ENCODE peak calls at places on chromosome 4, in seven cellular contexts. M is fibroblast of lung, J is body of pancreas, C is PC-3, Z is cardiac muscle cell, K is hepatocyte, D is GM23338. Q is an unnamed sample.
A peak's percentile ranks its signal among the peaks of the same experiment; 100 is the strongest.

GRCh38 chr4:112266823-112267222 is 18.9 kb downstream of the TIFA start:
- DNase-seq in J (no peak), Z (peak; percentile 54), D (peak; percentile 39), K (peak; percentile 36), C (peak; percentile 23), M (peak; percentile 62), Q (no peak)

GRCh38 chr4:145679991-145680455 is at the start of gene C4orf51:
- DNase-seq in D (no peak), J (no peak), K (peak; percentile 62), Z (peak; percentile 56), C (peak; percentile 36), M (peak; percentile 56), Q (no peak)

GRCh38 chr4:36011381-36011780 is 232.9 kb downstream of the ARAP2 start:
- DNase-seq in M (no peak), D (no peak), Z (no peak), J (no peak), K (no peak), C (no peak), Q (no peak)

GRCh38 chr4:51885371-51885770 is 42.4 kb downstream of the DCUN1D4 start:
- DNase-seq in D (peak; percentile 77), M (peak; percentile 32), J (no peak), C (peak; percentile 49), Z (peak; percentile 44), K (peak; percentile 46), Q (no peak)

GRCh38 chr4:36716874-36717273 is 435.5 kb downstream of the DTHD1 start:
- DNase-seq in C (peak; percentile 7), M (no peak), J (no peak), D (no peak), Z (no peak), K (no peak), Q (no peak)

GRCh38 chr4:185512516-185512915 is 22.8 kb downstream of the PDLIM3 start:
- DNase-seq in Z (peak; percentile 45), C (peak; percentile 31), K (no peak), J (no peak), M (peak; percentile 36), D (no peak), Q (no peak)

GRCh38 chr4:73139245-73139644 is 69.7 kb upstream of the COX18 start:
- DNase-seq in C (no peak), D (no peak), J (no peak), K (no peak), Z (no peak), M (no peak), Q (no peak)

GRCh38 chr4:71138007-71138600 is 144.7 kb downstream of the DCK start:
- DNase-seq in Z (no peak), D (no peak), J (no peak), K (peak; percentile 34), C (no peak), M (no peak), Q (no peak)

GRCh38 chr4:156676116-156676851 is 295.3 kb downstream of the PDGFC start:
- DNase-seq in Z (no peak), C (peak; percentile 54), M (no peak), D (no peak), K (no peak), J (no peak), Q (no peak)

GRCh38 chr4:64718091-64718490 is 308.8 kb upstream of the TECRL start:
- DNase-seq in Z (peak; percentile 2), C (peak; percentile 76), J (no peak), K (peak; percentile 50), D (peak; percentile 45), M (no peak), Q (no peak)

GRCh38 chr4:107693132-107693531 is 26.9 kb downstream of the PAPSS1 start:
- DNase-seq in M (no peak), J (no peak), Z (peak; percentile 37), K (no peak), C (no peak), D (no peak), Q (no peak)

GRCh38 chr4:108004646-108005045 is 15.0 kb downstream of the HADH start:
- DNase-seq in C (no peak), Z (no peak), M (no peak), D (peak; percentile 16), K (no peak), J (no peak), Q (no peak)

GRCh38 chr4:47532658-47533057 is 47.6 kb downstream of the ATP10D start:
- DNase-seq in K (no peak), C (no peak), D (no peak), J (no peak), M (no peak), Z (no peak), Q (no peak)

GRCh38 chr4:94410678-94411206 is 41.0 kb upstream of the PDLIM5 start:
- DNase-seq in Z (peak; percentile 96), C (peak; percentile 22), J (no peak), D (no peak), M (peak; percentile 71), K (peak; percentile 8), Q (no peak)

GRCh38 chr4:40292313-40292759 is 42.8 kb upstream of the CHRNA9 start:
- DNase-seq in C (peak; percentile 30), K (peak; percentile 22), D (peak; percentile 58), M (peak; percentile 41), Z (peak; percentile 77), J (no peak), Q (no peak)

DNA sequence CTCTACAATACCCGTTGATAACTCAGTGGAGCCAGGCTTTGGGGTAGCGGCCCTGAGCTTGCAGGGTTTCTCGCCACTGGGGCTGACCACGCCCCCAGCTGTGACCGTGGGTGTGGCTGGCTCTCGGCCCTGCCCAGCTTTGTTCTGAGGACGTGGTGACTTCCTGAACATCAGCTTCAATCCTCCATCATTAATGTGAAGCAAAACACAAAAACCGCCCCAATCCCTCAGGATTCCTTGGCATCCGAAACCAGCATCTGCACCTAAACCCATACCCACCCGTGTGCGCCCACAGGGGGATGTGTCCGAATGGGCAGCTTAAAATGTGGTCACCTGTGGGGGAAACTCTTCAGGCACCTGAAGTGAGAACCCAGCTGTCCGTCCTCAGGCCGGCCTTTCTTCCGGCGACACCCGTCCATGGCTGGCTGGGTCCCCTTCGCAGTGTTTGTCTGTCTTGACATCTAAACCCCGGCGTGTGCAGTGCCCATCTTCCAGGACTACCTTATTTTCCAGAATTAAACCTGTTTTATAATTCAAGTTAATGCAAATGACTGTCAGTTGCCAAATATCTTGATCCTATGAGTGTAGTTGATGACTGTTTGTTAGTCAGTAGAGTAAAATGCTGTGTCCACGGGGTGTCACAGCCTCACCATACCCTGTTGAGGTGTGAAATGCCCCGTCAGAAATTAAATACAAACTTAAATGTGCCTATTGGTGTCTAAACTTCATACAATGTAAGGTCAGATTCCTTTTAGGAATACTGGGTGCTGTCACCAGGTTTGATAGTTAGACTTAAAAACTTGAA is 27.3 kb downstream of the NELFA start:
- DNase-seq in J (no peak), Z (no peak), D (peak; percentile 64), M (peak; percentile 19), K (no peak), C (no peak), Q (peak; percentile 56)
- H3K27ac ChIP-seq in J (no peak overlapping the region), Z (peak overlapping the region; percentile 2), D (peak overlapping the region; percentile 28), M (no peak overlapping the region), K (no peak overlapping the region), C (no peak overlapping the region), Q (no peak overlapping the region)

GRCh38 chr4:122762520-122762919 is 30.0 kb downstream of the BBS12 start:
- DNase-seq in Z (no peak), M (no peak), D (no peak), K (no peak), J (no peak), C (no peak), Q (no peak)

GRCh38 chr4:122755675-122756074 is 23.2 kb downstream of the BBS12 start:
- DNase-seq in C (no peak), M (no peak), D (no peak), Z (no peak), K (no peak), J (no peak), Q (no peak)

GRCh38 chr4:122758033-122758432 is 25.5 kb downstream of the BBS12 start:
- DNase-seq in Z (peak; percentile 58), J (no peak), K (peak; percentile 67), D (peak; percentile 75), M (peak; percentile 68), C (peak; percentile 61), Q (no peak)

GRCh38 chr4:122762966-122763716 is 30.6 kb downstream of the BBS12 start:
- DNase-seq in J (no peak), Z (no peak), D (no peak), K (no peak), M (no peak), C (no peak), Q (no peak)

DNA sequence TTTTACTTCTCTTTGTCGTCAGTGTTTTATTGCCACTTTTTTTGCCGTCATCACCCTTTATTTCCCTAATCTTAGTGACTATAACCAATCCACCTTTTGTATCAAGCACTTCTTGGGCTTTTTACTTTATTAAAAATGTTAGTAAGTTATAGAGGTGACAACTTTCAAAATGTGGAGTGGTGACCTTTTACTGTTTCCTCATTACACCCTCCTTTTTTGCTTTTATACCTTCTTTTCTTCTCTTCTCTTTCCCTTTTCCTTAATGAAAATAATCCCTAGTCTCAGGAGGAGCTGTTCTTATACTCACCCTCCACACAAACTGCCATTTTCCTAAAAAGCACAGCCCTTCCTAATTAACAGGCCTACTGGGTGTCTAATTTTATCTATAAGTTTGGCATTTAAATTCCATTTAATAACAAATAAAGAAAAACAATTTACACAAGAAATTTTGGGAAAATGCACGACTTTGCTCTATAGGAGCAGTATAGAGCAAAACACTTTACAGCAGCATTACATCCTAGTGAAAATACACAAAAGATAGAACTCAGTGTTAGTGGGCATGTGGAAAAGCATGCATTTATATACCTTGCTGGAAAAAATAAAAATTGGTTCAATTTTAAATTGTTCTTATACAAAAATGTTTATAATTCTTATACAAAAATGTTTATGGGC is 27.3 kb downstream of the BBS12 start:
- DNase-seq in M (peak; percentile 58), C (peak; percentile 32), J (no peak), D (peak; percentile 50), K (no peak), Z (peak; percentile 39), Q (no peak)
- TF ChIP-seq CTCF in M (peak; percentile 27), C (peak; percentile 50), J (no peak), D (peak; percentile 57), K (peak; percentile 31), Z (peak; percentile 58), Q (no peak)

GRCh38 chr4:7300711-7301095 is 108.4 kb downstream of the SORCS2 start:
- DNase-seq in K (no peak), C (no peak), M (no peak), J (no peak), D (no peak), Z (no peak), Q (no peak)
- H3K4me1 ChIP-seq in K (peaks cover 3% of the 10 kb centered on the region), C (no peaks in the 10 kb centered on the region), M (no peaks in the 10 kb centered on the region), J (no peaks in the 10 kb centered on the region), D (no peaks in the 10 kb centered on the region), Z (no peaks in the 10 kb centered on the region), Q (no peaks in the 10 kb centered on the region)

DNA sequence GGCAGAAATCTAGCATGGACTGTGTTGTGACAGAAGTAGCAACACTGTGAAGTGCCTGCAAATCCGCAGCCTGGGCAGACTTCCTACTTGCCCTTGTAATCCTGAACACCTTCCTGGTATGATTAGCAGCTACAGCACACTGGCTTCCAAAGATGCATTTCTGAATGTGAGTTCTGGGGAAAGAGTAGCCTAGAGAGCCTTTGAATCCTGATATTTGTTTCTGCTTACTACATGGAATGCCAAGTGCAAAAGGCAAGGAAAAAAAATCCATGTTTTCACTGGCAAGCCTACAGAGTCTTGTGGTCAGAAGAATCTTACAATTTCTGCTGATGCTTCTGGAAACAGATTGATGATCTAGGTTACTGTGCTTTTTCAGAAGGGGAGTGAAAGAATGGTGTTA is 223.7 kb downstream of the COL25A1 start:
- DNase-seq in K (no peak), M (peak; percentile 89), D (no peak), C (no peak), J (no peak), Z (peak; percentile 85), Q (no peak)
- H3K27ac ChIP-seq in K (no peak overlapping the region), M (no peak overlapping the region), D (no peak overlapping the region), C (no peak overlapping the region), J (no peak overlapping the region), Z (no peak overlapping the region), Q (no peak overlapping the region)

GRCh38 chr4:7594013-7594412 is 159.3 kb upstream of the PSAPL1 start:
- DNase-seq in D (no peak), M (no peak), C (no peak), Z (no peak), K (no peak), J (no peak), Q (no peak)
- TF ChIP-seq CTCF in D (peak; percentile 30), M (no peak), C (no peak), Z (no peak), K (no peak), J (no peak), Q (no peak)

Q was measured in colonic mucosa.